ENCODE peak calls at places on chromosomes 16 and 17, in four cellular contexts. A is breast epithelium, L is OCI-LY7, F is GM23248. S is an unnamed sample. For H3K4me1, the result is how much of the 10 kb centered on the place peaks cover.

GRCh38 chr16:31700530-31701388 is 172.8 kb upstream of the ZNF267 start:
- DNase-seq in A (peak), L (peak), F (peak), S (peak)

GRCh38 chr16:35207059-35207999 is 1747.9 kb downstream of the TP53TG3F start:
- DNase-seq in A (no peak), F (no peak), L (no peak), S (no peak)

GRCh38 chr17:60526726-60527125 is 684 bp upstream of the APPBP2 start:
- DNase-seq in A (no peak), L (no peak), F (peak), S (no peak)

GRCh38 chr17:19019041-19019941 is 14.7 kb upstream of the FAM83G start:
- DNase-seq in L (peak), F (no peak), A (no peak), S (no peak)

GRCh38 chr17:48542956-48543853 is 1.7 kb downstream of the HOXB2 start:
- DNase-seq in L (no peak), A (no peak), F (peak), S (no peak)

GRCh38 chr16:50838165-50838564 is 96.3 kb downstream of the CYLD start:
- DNase-seq in A (no peak), F (no peak), L (no peak), S (no peak)

GRCh38 chr17:43530303-43531081 is 15.6 kb downstream of the ETV4 start:
- DNase-seq in A (peak), L (no peak), F (peak), S (peak)

GRCh38 chr16:3095869-3096268 is 3.2 kb downstream of the ZSCAN10 start:
- DNase-seq in F (peak), L (peak), A (no peak), S (no peak)

GRCh38 chr16:73713301-73713700 is 583.3 kb upstream of the PSMD7 start:
- DNase-seq in F (no peak), L (no peak), A (no peak), S (no peak)

GRCh38 chr17:80187493-80187892 is 17.7 kb downstream of the CARD14 start:
- DNase-seq in A (peak), L (no peak), F (peak), S (no peak)

DNA sequence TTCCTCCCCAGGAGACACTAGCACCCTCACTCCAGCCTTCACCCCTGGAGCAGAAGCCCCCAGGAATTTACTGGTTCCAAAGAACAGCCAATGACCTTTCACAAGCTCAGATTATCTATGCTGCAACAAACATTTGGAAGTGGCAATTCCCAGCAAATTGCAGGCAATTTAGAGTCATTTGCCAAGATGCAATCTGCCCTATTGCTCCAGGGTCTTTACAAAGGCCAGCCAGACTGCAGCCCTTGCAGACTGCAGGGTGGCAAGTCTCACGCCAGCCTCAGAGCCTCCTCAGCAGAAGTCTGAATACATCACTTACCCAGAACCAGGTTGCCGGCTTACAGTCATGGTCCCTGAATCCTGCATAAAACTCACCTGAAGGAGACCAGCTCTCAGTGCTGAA is 21.8 kb downstream of the AXIN1 start:
- DNase-seq in F (no peak), L (no peak), A (no peak), S (no peak)
- H3K4me1 ChIP-seq in F (under half), L (under half), A (under half), S (under half)

GRCh38 chr16:21265104-21265825 is 12.8 kb downstream of the CRYM start:
- DNase-seq in A (no peak), L (no peak), F (peak), S (no peak)
- H3K4me1 ChIP-seq in A (under half), L (under half), F (under half), S (under half)

DNA sequence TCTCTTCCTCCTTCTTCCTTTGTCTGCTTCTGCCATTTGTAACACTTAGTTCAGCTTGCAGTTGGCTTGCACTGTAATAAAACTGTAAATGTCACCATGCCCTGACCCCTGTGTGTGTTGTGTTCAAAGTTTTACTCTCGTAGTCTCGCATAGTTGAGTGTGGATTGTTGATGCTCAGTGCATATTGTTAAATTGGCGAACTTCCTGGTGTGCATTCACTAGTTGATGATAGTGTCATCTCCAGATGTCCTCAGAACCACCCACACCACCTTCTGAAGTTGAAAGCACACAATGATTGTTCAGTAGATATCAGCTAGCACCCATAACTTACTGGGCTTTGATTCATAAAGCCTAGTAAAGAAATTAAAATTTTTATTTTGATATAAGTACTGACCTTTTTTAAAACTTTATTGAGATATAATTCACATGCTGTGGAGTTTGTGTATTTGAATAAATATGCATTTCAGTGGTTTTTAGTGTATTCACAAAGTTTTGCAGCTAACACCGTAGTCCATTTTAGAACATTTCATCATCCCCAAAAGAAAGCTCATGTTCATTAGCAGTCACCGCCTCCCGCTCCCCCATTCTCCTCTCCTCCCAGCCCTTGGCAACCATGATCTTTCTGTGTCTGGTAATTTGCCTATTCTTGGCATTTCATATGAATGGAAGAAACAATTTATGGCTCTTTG is 25.0 kb downstream of the USP10 start:
- DNase-seq in A (no peak), L (peak), F (peak), S (no peak)
- H3K4me1 ChIP-seq in A (under half), L (half or more), F (under half), S (under half)

GRCh38 chr17:8162997-8163977 is 539 bp upstream of the VAMP2 start:
- DNase-seq in A (no peak), L (no peak), F (no peak), S (no peak)
- H3K4me1 ChIP-seq in A (under half), L (under half), F (under half), S (under half)

DNA sequence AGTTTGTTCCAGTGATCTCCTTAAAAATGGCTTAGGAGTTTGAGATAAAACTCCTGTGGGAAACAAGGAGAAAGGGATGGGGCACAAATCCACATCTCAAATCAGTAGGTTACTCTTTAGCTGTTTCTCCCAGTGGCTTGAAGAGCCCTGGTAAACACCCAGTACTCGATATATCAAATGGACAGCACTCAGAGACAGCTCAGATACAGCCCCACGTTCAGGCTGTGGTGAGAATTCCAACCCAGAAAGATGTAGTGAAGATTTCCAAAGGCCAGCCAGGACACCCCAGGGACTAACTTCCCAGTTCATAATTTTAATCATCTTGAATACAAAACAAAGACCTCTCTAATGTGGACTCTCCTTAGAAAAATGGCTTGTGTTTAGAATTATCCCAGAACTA is 6.4 kb upstream of the VEZF1 start:
- DNase-seq in L (no peak), F (no peak), A (no peak), S (no peak)
- H3K4me1 ChIP-seq in L (under half), F (under half), A (under half), S (under half)

GRCh38 chr17:34368455-34369195 is 5.6 kb upstream of the CCL1 start:
- DNase-seq in A (no peak), L (no peak), F (no peak), S (no peak)

GRCh38 chr17:34369571-34369970 is 6.5 kb upstream of the CCL1 start:
- DNase-seq in F (no peak), L (no peak), A (no peak), S (no peak)

GRCh38 chr17:34370376-34370996 is 7.5 kb upstream of the CCL1 start:
- DNase-seq in F (no peak), A (no peak), L (peak), S (no peak)

GRCh38 chr17:34367486-34368270 is 4.6 kb upstream of the CCL1 start:
- DNase-seq in L (no peak), A (no peak), F (no peak), S (no peak)

DNA sequence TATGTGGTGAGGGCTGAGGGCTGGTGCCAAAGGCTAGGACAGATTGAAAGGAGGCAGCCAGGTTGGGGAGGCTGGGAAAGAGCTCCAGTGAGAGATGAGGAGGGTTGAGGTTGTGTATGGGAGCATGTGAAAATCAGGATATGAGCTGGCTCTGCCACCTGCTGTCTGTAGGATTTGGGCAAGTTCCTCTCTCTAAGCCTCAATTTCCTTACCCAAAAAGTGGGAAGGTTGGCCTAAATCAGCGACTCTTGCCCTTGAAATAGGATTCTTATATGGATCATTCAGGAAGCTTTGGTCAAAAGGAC is 6.1 kb upstream of the CCL1 start:
- DNase-seq in A (no peak), F (no peak), L (no peak), S (no peak)
- H3K4me1 ChIP-seq in A (under half), F (under half), L (half or more), S (under half)